ENCODE peak calls at places on chromosomes 12 and 14, in eight cellular contexts. X, J, G, I, P, Z, S and K are unnamed samples. For H3K27me3, the result is how much of the 10 kb centered on the place peaks cover.

GRCh38 chr12:54352022-54352531 is 12.2 kb downstream of the GPR84 start:
- DNase-seq in X (peak), S (no peak), G (no peak), J (no peak), Z (no peak), I (peak), P (no peak), K (peak)

GRCh38 chr12:534216-534615 is 74.5 kb downstream of the B4GALNT3 start:
- DNase-seq in S (no peak), J (no peak), X (no peak), P (no peak), I (no peak), G (no peak), Z (no peak), K (no peak)

GRCh38 chr14:73771848-73772705 is 57.9 kb upstream of the PNMA1 start:
- DNase-seq in S (peak), J (peak), I (no peak), X (no peak), P (no peak), Z (no peak), G (no peak), K (no peak)

GRCh38 chr14:61547186-61548121 is 147.9 kb upstream of the HIF1A start:
- DNase-seq in X (no peak), I (peak), P (no peak), G (no peak), Z (no peak), J (peak), S (no peak), K (no peak)

GRCh38 chr14:72894623-72895378 is 900 bp upstream of the DPF3 start:
- DNase-seq in Z (no peak), I (no peak), P (no peak), J (no peak), G (no peak), X (peak), S (peak), K (no peak)

GRCh38 chr14:73503648-73504047 is 12.9 kb downstream of the RIOX1 start:
- DNase-seq in X (no peak), Z (no peak), G (no peak), P (no peak), J (peak), I (no peak), S (no peak), K (no peak)

GRCh38 chr14:66650491-66650911 is 142.6 kb downstream of the GPHN start:
- DNase-seq in I (no peak), J (no peak), G (no peak), X (no peak), Z (no peak), P (no peak), S (no peak), K (no peak)

GRCh38 chr14:49942090-49942489 is 49.2 kb downstream of the ARF6 start:
- DNase-seq in G (no peak), Z (no peak), I (peak), P (no peak), S (no peak), J (no peak), X (no peak), K (no peak)

GRCh38 chr12:126383506-126383905 is 1318.3 kb downstream of the AACS start:
- DNase-seq in Z (no peak), J (no peak), X (no peak), P (no peak), G (no peak), I (no peak), S (no peak), K (no peak)

GRCh38 chr12:47612953-47613352 is 92.9 kb downstream of the RPAP3 start:
- DNase-seq in X (no peak), J (no peak), P (no peak), Z (no peak), G (no peak), I (no peak), S (no peak), K (no peak)

GRCh38 chr14:67557118-67557517 is 24.0 kb downstream of the PLEKHH1 start:
- DNase-seq in X (no peak), Z (no peak), J (no peak), P (no peak), G (no peak), S (no peak), I (no peak), K (no peak)

GRCh38 chr12:64682572-64683277 is 72.4 kb downstream of the RASSF3 start:
- DNase-seq in X (peak), G (no peak), Z (peak), S (no peak), J (peak), P (no peak), I (peak), K (no peak)

GRCh38 chr14:31456841-31457664 is at the start of gene DTD2:
- DNase-seq in J (peak), X (peak), Z (peak), I (peak), S (peak), G (peak), P (peak), K (peak)

GRCh38 chr12:117134059-117134458 is 34.8 kb upstream of the TESC start:
- DNase-seq in X (no peak), I (no peak), P (no peak), J (no peak), Z (no peak), S (no peak), G (no peak), K (peak)

GRCh38 chr12:65695077-65695865 is 129.0 kb upstream of the HMGA2 start:
- DNase-seq in S (no peak), J (peak), X (peak), G (no peak), P (no peak), Z (no peak), I (no peak), K (no peak)

GRCh38 chr14:102539544-102540309 is 30.2 kb upstream of the ANKRD9 start:
- DNase-seq in J (peak), Z (no peak), I (no peak), X (peak), G (no peak), P (no peak), S (no peak), K (no peak)

GRCh38 chr14:47678993-47679392 is 3.6 kb upstream of the MDGA2 start:
- DNase-seq in G (no peak), P (no peak), S (no peak), Z (no peak), I (no peak), J (no peak), X (no peak), K (no peak)

GRCh38 chr14:80567905-80568512 is 356.7 kb upstream of the DIO2 start:
- DNase-seq in X (no peak), J (no peak), I (no peak), S (no peak), Z (no peak), P (no peak), G (no peak), K (no peak)

GRCh38 chr14:67440513-67440912 is 28.5 kb upstream of the PLEK2 start:
- DNase-seq in P (no peak), G (no peak), I (no peak), Z (no peak), X (no peak), J (no peak), S (peak), K (no peak)

GRCh38 chr12:114403044-114403689 is 2.8 kb downstream of the TBX5 start:
- DNase-seq in X (no peak), S (no peak), J (no peak), Z (no peak), P (no peak), G (no peak), I (no peak), K (no peak)

GRCh38 chr12:19263666-19264065 is 134.1 kb downstream of the PLEKHA5 start:
- DNase-seq in Z (no peak), G (no peak), X (peak), S (no peak), P (no peak), J (peak), I (no peak), K (no peak)

GRCh38 chr12:130491421-130492357 is 154.0 kb downstream of the PIWIL1 start:
- DNase-seq in Z (no peak), J (no peak), I (no peak), S (no peak), P (no peak), G (no peak), X (no peak), K (no peak)

GRCh38 chr14:88551936-88552565 is 2.8 kb downstream of the PTPN21 start:
- DNase-seq in G (no peak), Z (no peak), I (no peak), J (no peak), X (peak), S (no peak), P (no peak), K (no peak)

GRCh38 chr12:12561305-12562015 is 1.2 kb downstream of the DUSP16 start:
- DNase-seq in S (peak), G (peak), X (peak), I (peak), Z (peak), J (peak), P (peak), K (peak)

GRCh38 chr12:126558219-126558618 is 1493.0 kb downstream of the AACS start:
- DNase-seq in J (no peak), X (no peak), I (no peak), G (no peak), Z (no peak), P (no peak), S (no peak), K (no peak)

GRCh38 chr14:81004575-81004974 is 49.2 kb downstream of the TSHR start:
- DNase-seq in Z (no peak), X (no peak), I (no peak), S (no peak), P (no peak), J (no peak), G (no peak), K (no peak)

GRCh38 chr12:85681333-85681732 is 154.9 kb downstream of the RASSF9 start:
- DNase-seq in X (no peak), P (no peak), I (no peak), S (no peak), G (no peak), Z (no peak), J (no peak), K (no peak)

DNA sequence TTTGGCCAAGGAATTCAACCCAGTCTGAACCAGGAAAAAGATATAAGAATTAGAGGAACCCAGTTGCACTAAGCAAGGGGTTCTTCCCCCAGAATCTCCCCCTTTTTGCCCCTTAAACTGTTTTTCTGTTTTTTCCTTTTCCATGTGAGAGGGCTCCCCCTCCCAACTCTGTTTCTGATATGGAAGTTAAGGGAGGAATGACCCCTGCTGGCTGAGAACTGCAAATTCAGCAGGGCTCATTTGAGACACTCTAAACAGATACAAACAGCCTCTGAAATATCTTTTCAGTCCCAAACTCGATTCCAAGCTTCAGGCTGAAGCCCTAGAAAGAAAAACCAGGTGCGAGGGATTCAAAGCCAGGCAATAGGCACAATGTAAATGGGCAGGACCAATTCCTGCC is 132.7 kb downstream of the SLC41A2 start:
- DNase-seq in X (peak), G (no peak), J (peak), I (no peak), Z (no peak), S (no peak), P (no peak), K (no peak)
- TF ChIP-seq CTCF in X (peak), G (no peak), J (peak), I (no peak), Z (no peak), S (no peak), P (no peak), K (no peak)

GRCh38 chr12:109607618-109608017 is 34.0 kb downstream of the MVK start:
- DNase-seq in I (no peak), Z (no peak), J (no peak), X (no peak), G (no peak), S (no peak), P (no peak), K (no peak)
- H3K27me3 ChIP-seq in I (under half), Z (under half), J (under half), X (under half), G (under half), S (under half), P (under half), K (under half)

GRCh38 chr14:99604766-99605298 is 825 bp upstream of the CCDC85C start:
- DNase-seq in Z (no peak), G (no peak), I (peak), P (no peak), J (no peak), X (peak), S (no peak), K (no peak)
- TF ChIP-seq CTCF in Z (no peak), G (no peak), I (no peak), P (no peak), J (no peak), X (no peak), S (no peak), K (no peak)

DNA sequence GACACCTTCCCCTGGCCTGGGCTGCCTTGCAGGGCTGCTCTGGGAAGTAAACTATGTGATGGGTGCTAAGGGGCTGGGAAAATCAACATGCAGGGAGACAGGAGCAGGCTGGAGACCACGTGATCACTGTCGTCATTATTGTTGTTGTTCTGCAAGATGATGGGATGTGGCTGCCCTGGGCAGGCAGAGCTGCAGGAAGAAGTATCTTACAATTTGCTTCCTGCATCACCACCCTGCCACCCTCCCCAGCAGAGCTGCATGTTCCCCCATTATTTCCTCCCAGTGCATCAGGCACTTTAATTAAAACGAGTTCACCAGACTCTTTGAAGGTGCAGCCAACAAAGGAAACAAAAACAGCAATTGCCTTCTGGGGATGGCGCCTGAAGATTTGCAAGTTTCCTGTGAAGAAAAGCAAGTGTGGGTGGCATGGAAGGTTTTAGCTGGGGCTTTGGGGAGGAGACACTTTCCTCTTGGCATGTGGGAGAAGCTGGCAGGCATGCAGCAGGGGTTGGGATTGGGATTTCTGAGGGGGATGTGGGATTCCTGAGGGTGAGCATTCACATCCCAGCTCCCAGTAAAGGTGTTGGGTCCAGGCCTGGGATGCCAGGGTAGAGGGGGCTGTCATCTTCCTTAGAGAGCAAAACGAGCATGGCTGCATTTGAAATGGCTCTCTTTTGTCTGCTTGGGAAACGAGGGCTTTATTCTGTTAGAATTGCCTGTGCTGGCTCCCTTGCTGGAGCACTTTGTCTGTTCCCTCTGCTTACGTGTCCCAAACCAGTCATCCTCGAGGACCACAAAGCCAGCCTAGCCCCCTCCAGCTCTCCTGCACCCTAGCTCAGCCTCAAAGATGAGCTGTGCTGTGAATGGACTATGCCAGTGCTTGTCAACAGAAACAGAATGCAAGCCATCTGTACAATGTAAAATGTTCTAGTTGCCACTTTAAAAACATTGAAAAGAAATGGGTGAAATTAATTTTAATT is 11.5 kb upstream of the C14orf132 start:
- DNase-seq in Z (no peak), J (no peak), X (no peak), I (no peak), P (no peak), S (no peak), G (no peak), K (peak)
- H3K27me3 ChIP-seq in Z (under half), J (under half), X (under half), I (under half), P (under half), S (under half), G (under half), K (under half)

DNA sequence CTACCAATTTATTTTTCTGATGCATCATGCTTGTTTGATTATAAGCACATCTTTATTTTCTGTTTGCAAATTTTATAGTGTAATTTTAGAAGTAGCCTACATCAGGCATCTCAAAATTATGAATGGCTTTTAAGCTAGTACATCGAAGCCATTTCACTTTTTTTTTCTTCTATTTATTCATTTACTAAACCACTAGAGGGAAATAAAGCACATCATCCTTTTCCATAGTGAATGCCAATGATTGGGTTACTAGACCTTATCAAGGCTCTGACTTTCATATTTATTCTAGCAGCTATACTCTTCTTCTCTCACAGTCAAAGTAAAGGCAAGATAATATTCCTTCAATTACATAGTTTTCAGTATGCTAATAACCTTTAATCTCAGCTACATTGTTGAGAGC is 736.4 kb upstream of the LRFN5 start:
- DNase-seq in S (no peak), J (no peak), I (no peak), Z (no peak), P (no peak), G (no peak), X (peak), K (no peak)
- TF ChIP-seq CTCF in S (no peak), J (no peak), I (no peak), Z (no peak), P (no peak), G (no peak), X (peak), K (no peak)

GRCh38 chr14:93926209-93926872 is 803 bp upstream of the FAM181A start:
- DNase-seq in I (no peak), G (no peak), S (no peak), X (no peak), Z (no peak), J (no peak), P (no peak), K (peak)
- H3K27me3 ChIP-seq in I (under half), G (under half), S (under half), X (under half), Z (under half), J (under half), P (under half), K (under half)

GRCh38 chr12:43740511-43741100 is 18.0 kb downstream of the PUS7L start:
- DNase-seq in X (no peak), J (peak), G (no peak), Z (no peak), S (no peak), P (no peak), I (no peak), K (no peak)

GRCh38 chr12:43742106-43742505 is 16.5 kb downstream of the PUS7L start:
- DNase-seq in P (no peak), J (peak), G (no peak), S (no peak), I (no peak), Z (no peak), X (no peak), K (no peak)

GRCh38 chr12:43749016-43749415 is 9.6 kb downstream of the PUS7L start:
- DNase-seq in Z (no peak), P (no peak), I (no peak), J (no peak), X (no peak), S (no peak), G (no peak), K (no peak)

GRCh38 chr12:43750814-43751213 is 7.8 kb downstream of the PUS7L start:
- DNase-seq in I (no peak), X (no peak), G (no peak), J (no peak), P (no peak), S (no peak), Z (no peak), K (no peak)

DNA sequence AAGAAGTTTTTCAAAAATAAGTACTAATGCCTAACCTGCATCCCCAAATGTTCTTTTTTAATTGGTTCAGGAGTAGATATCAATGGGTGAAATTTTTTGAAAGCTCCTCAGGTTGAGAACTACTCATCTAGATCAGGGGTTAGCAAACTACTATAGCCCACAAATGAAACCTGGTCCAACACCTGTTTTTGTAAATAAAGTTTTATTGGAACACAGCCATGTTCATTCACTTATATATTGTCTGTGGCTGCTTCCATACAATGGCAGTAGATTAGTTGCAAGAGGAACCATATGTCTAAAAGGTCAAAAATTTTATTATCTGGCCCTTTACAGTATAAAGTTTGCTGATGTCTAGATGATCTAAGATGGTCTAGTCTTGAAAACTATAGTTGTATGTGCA is 13.8 kb downstream of the PUS7L start:
- DNase-seq in X (no peak), I (no peak), S (no peak), P (no peak), J (no peak), Z (no peak), G (no peak), K (no peak)
- TF ChIP-seq CTCF in X (no peak), I (no peak), S (no peak), P (no peak), J (no peak), Z (no peak), G (no peak), K (no peak)

GRCh38 chr12:125186471-125187147 is 121.4 kb downstream of the AACS start:
- DNase-seq in S (no peak), I (no peak), J (no peak), P (no peak), X (no peak), G (no peak), Z (no peak), K (no peak)

GRCh38 chr12:125185311-125185739 is 120.1 kb downstream of the AACS start:
- DNase-seq in Z (no peak), S (no peak), G (no peak), I (no peak), P (no peak), X (peak), J (no peak), K (no peak)

GRCh38 chr12:125187148-125187733 is 122.0 kb downstream of the AACS start:
- DNase-seq in X (no peak), I (no peak), P (no peak), S (no peak), G (no peak), Z (no peak), J (no peak), K (peak)

GRCh38 chr12:125184213-125184952 is 119.1 kb downstream of the AACS start:
- DNase-seq in S (no peak), J (no peak), Z (no peak), X (no peak), I (no peak), G (no peak), P (no peak), K (no peak)

DNA sequence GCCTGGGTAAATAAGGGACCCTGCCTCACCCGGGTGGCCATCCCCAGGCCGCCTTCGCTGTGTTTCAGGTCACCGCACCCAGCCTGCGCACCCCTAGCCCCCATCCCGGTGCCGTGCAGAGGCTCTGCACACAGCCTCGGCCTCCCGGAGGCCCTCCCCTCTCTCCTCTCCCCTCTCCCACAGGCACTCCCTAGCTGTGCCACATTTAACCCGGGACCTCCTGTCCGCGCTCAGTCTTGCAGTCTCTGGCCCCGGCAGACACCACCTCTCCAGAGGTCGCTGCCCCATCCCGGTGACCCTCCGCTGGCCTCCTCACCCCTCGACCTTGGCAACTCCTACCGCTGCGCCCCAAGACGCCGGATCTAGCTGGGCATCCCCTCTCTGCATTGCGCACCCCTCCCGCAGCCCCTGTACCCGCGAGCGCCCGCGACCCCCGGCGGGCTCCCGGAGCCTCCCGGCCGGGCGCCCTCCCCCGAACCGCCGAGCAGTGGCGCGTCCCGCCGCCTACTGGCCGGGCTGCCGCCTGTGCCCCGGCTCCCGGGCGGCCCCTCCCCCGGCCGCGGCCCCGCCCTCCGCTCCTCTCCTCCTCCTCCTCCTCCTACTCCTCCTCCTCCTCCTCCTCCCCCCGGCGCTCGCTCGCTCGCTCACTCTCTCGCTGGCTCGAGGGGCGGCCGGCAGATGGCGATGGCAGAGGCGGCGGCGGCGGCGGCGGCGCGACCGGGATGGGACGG is 120.7 kb downstream of the AACS start:
- DNase-seq in S (peak), X (peak), P (no peak), G (no peak), J (peak), Z (no peak), I (peak), K (peak)
- H3K27me3 ChIP-seq in S (half or more), X (under half), P (under half), G (under half), J (under half), Z (under half), I (under half), K (under half)